ENCODE peak calls at places on chromosome 2, in nine cellular contexts. Y is Calu3; P is stomach; L is astrocyte of the spinal cord; N is HL-60; X is epithelial cell of esophagus; E is kidney epithelial cell; K is AG09319; I is CD4-positive, alpha-beta T cell. C is an unnamed sample.

GRCh38 chr2:229805559-229805958 is 91.2 kb upstream of the DNER start:
- DNase-seq in P (no peak), Y (no peak), I (no peak), K (no peak), L (no peak), N (no peak), X (no peak), E (no peak), C (no peak)

GRCh38 chr2:45652090-45653050 is 895 bp downstream of the PRKCE start:
- DNase-seq in N (peak; percentile 14), K (no peak), E (no peak), Y (peak; percentile 38), X (peak; percentile 25), I (peak; percentile 24), P (peak; percentile 36), L (peak; percentile 53), C (no peak)

GRCh38 chr2:18154259-18154658 is 275.8 kb downstream of the KCNS3 start:
- DNase-seq in X (peak; percentile 51), E (peak; percentile 53), P (no peak), I (no peak), K (no peak), N (no peak), Y (no peak), L (peak; percentile 77), C (no peak)

GRCh38 chr2:197345846-197346370 is 35.3 kb upstream of the ANKRD44 start:
- DNase-seq in P (no peak), I (no peak), Y (no peak), N (no peak), K (no peak), X (peak; percentile 36), E (no peak), L (no peak), C (no peak)

GRCh38 chr2:69567157-69567908 is 76.2 kb downstream of the AAK1 start:
- DNase-seq in K (no peak), P (no peak), X (peak; percentile 73), L (peak; percentile 24), Y (peak; percentile 25), I (no peak), E (no peak), N (no peak), C (no peak)

GRCh38 chr2:189287982-189288494 is 108.5 kb upstream of the COL5A2 start:
- DNase-seq in K (peak; percentile 65), I (no peak), X (peak; percentile 93), N (no peak), Y (peak; percentile 12), L (peak; percentile 94), E (peak; percentile 47), P (no peak), C (peak; percentile 22)

GRCh38 chr2:14018620-14019019 is 613.9 kb upstream of the LRATD1 start:
- DNase-seq in E (no peak), I (no peak), Y (no peak), K (no peak), L (no peak), X (no peak), N (no peak), P (no peak), C (no peak)

GRCh38 chr2:154324601-154325000 is 373.9 kb upstream of the KCNJ3 start:
- DNase-seq in K (no peak), P (no peak), L (no peak), N (no peak), Y (no peak), I (no peak), E (no peak), X (no peak), C (no peak)

GRCh38 chr2:133489641-133490411 is 78.4 kb downstream of the NCKAP5 start:
- DNase-seq in N (no peak), I (no peak), E (no peak), X (no peak), P (no peak), Y (no peak), L (peak; percentile 17), K (no peak), C (no peak)

GRCh38 chr2:109201465-109202420 is 72.7 kb downstream of the SH3RF3 start:
- DNase-seq in K (no peak), X (no peak), L (no peak), E (no peak), Y (no peak), N (no peak), I (no peak), P (no peak), C (no peak)

GRCh38 chr2:45690223-45690622 is 38.7 kb downstream of the PRKCE start:
- DNase-seq in E (no peak), Y (no peak), I (no peak), P (no peak), K (no peak), X (no peak), N (no peak), L (no peak), C (no peak)

GRCh38 chr2:18402-19271 is 27.7 kb downstream of the FAM110C start:
- DNase-seq in Y (peak; percentile 18), E (no peak), I (no peak), N (no peak), X (peak; percentile 30), K (no peak), L (no peak), P (no peak), C (no peak)

GRCh38 chr2:178194600-178195389 is 483 bp downstream of the OSBPL6 start:
- DNase-seq in E (no peak), I (peak; percentile 4), K (no peak), L (peak; percentile 71), X (peak; percentile 67), Y (peak; percentile 48), N (peak; percentile 9), P (peak; percentile 27), C (peak; percentile 30)

GRCh38 chr2:135904590-135904989 is 28.3 kb upstream of the MCM6 start:
- DNase-seq in P (no peak), E (peak; percentile 23), K (peak; percentile 3), X (peak; percentile 39), L (peak; percentile 35), Y (no peak), N (no peak), I (no peak), C (no peak)

GRCh38 chr2:236938126-236938525 is 147.6 kb upstream of the COPS8 start:
- DNase-seq in I (no peak), K (no peak), E (no peak), X (no peak), L (no peak), P (no peak), Y (no peak), N (no peak), C (no peak)

GRCh38 chr2:66537001-66537400 is 102.1 kb downstream of the MEIS1 start:
- DNase-seq in E (no peak), L (peak; percentile 38), K (no peak), N (no peak), X (no peak), I (no peak), P (no peak), Y (no peak), C (peak; percentile 12)

GRCh38 chr2:109330056-109330455 is 201.1 kb downstream of the SH3RF3 start:
- DNase-seq in E (no peak), K (no peak), L (peak; percentile 67), X (no peak), N (no peak), P (no peak), I (no peak), Y (no peak), C (no peak)

GRCh38 chr2:102376052-102376591 is 20.5 kb downstream of the IL18R1 start:
- DNase-seq in N (no peak), X (no peak), I (no peak), Y (no peak), L (peak; percentile 4), K (no peak), P (no peak), E (no peak), C (no peak)

GRCh38 chr2:165443524-165443923 is 26.0 kb upstream of the CSRNP3 start:
- DNase-seq in K (no peak), Y (no peak), I (no peak), N (no peak), P (no peak), L (no peak), E (no peak), X (no peak), C (no peak)

GRCh38 chr2:62409442-62409841 is 96.6 kb downstream of the TMEM17 start:
- DNase-seq in E (no peak), N (no peak), L (peak; percentile 7), K (no peak), X (peak; percentile 52), I (no peak), P (no peak), Y (no peak), C (no peak)

GRCh38 chr2:154233231-154233630 is 361.5 kb downstream of the GALNT13 start:
- DNase-seq in Y (no peak), P (no peak), N (no peak), E (no peak), L (no peak), I (no peak), X (no peak), K (no peak), C (no peak)

GRCh38 chr2:174901075-174901474 is 104.1 kb downstream of the CHN1 start:
- DNase-seq in Y (no peak), P (no peak), X (no peak), L (no peak), K (no peak), E (no peak), N (no peak), I (peak; percentile 13), C (no peak)
- TF ChIP-seq CTCF in Y (no peak), P (no peak), X (no peak), L (no peak), K (no peak), E (no peak), N (no peak), I (no peak), C (no peak)

GRCh38 chr2:36708119-36708741 is 11.7 kb downstream of the VIT start:
- DNase-seq in N (no peak), L (peak; percentile 11), X (peak; percentile 53), P (no peak), K (peak; percentile 87), Y (no peak), I (no peak), E (no peak), C (no peak)
- TF ChIP-seq CTCF in N (no peak), L (peak; percentile 2), X (no peak), P (no peak), K (peak; percentile 41), Y (no peak), I (no peak), E (no peak), C (no peak)

GRCh38 chr2:234293973-234294372 is 202.9 kb downstream of the ARL4C start:
- DNase-seq in P (no peak), X (no peak), E (no peak), K (no peak), N (no peak), I (no peak), L (no peak), Y (no peak), C (no peak)
- TF ChIP-seq CTCF in P (no peak), X (no peak), E (peak; percentile 24), K (no peak), N (no peak), I (no peak), L (peak; percentile 4), Y (peak; percentile 15), C (no peak)

DNA sequence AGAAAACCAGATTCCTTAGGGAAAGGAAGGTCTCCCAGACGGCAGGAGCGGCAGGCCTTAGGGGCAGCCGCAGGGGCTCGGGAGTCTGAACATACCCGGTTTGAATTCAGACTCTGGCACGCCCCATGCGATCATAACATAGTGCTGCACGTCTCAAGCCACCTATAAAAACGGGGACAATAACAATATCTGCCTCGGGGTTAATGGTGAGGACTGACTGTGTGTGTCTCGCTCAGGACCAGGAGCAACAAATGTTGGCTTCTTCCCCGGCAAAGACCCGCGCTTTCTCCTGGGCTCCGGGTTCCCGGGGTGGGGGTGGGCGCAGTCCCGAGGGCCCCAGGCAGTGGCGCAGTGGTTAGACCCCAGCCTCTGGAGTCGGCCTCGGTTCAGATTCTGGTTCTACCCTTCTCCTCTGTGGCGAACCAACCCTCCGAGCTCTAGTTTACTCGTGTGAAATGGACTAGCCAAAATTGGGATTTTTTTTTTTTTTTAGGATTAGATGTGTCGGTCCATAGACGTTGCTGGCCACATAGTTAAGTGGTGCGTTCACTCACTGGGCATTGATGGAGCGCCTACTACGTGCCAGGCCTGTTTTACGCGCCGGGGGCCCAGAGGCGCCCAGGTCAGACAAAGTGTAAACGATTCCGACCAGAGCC is 959 bp upstream of the SH3BP4 start:
- DNase-seq in N (no peak), Y (no peak), E (no peak), I (no peak), X (no peak), P (no peak), K (no peak), L (peak; percentile 56), C (no peak)
- TF ChIP-seq CTCF in N (no peak), Y (no peak), E (no peak), I (no peak), X (peak; percentile 32), P (no peak), K (no peak), L (peak; percentile 15), C (no peak)